ENCODE peak calls at places on chromosomes 1 and 21, in seven cellular contexts. Q is cardiac muscle cell, J is stomach, C is tibial artery, K is neural progenitor cell, T is HCT116, H is psoas muscle. L is an unnamed sample.

GRCh38 chr1:163361123-163361934 is 39.6 kb downstream of the NUF2 start:
- DNase-seq in T (peak; percentile 15), J (no peak), C (no peak), Q (peak; percentile 34), K (peak; percentile 48), H (no peak), L (no peak)

GRCh38 chr1:81670286-81670685 is 130.4 kb upstream of the ADGRL2 start:
- DNase-seq in C (peak; percentile 68), H (peak; percentile 25), Q (peak; percentile 97), T (no peak), K (no peak), J (peak; percentile 92), L (peak; percentile 79)

GRCh38 chr1:161766102-161766981 is at the start of gene ATF6:
- DNase-seq in Q (peak; percentile 96), J (peak; percentile 91), T (peak; percentile 92), K (peak; percentile 78), C (peak; percentile 93), H (peak; percentile 90), L (peak; percentile 90)

GRCh38 chr21:45086342-45086958 is 12.1 kb downstream of the ADARB1 start:
- DNase-seq in H (no peak), Q (no peak), K (no peak), C (no peak), T (no peak), J (no peak), L (no peak)

GRCh38 chr1:150696995-150697927 is at the start of gene GOLPH3L:
- DNase-seq in T (peak; percentile 99), J (peak; percentile 93), C (peak; percentile 96), H (peak; percentile 87), Q (peak; percentile 99), K (peak; percentile 97), L (peak; percentile 91)

GRCh38 chr21:33655591-33656221 is 13.4 kb downstream of the ITSN1 start:
- DNase-seq in H (no peak), T (peak; percentile 96), J (no peak), K (no peak), C (no peak), Q (peak; percentile 87), L (peak; percentile 37)

GRCh38 chr1:15168479-15168878 is 14.9 kb downstream of the TMEM51 start:
- DNase-seq in Q (peak; percentile 85), K (no peak), T (no peak), H (no peak), J (no peak), C (no peak), L (no peak)

GRCh38 chr1:47225430-47226100 is 6.5 kb downstream of the TAL1 start:
- DNase-seq in C (no peak), K (peak; percentile 76), Q (no peak), T (no peak), H (no peak), J (no peak), L (no peak)

GRCh38 chr1:201791051-201791774 is 37.7 kb upstream of the IPO9 start:
- DNase-seq in H (no peak), J (no peak), T (no peak), Q (peak; percentile 65), K (no peak), C (no peak), L (peak; percentile 27)

DNA sequence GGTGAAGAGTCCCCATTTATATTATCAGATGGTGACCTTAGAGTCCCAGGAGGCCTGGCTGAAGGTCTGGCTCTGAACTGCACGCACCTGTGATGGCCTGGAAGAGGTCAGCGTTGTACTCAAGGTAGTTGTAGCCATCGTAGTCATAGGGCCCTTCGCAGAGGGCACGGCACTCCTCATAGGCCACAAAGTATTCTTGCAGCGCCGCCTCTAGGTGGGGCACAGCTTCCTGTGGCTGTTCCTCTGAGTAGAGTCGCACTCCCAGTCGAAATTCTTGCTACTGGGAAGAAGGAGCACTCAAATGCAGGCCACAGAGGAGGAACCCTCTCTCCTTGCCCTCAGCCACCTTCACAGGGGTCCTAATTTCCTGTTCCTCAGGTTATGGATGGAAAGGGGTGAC is 7.7 kb downstream of the P3H1 start:
- DNase-seq in T (no peak), C (no peak), H (no peak), J (no peak), Q (no peak), K (peak; percentile 29), L (no peak)
- TF ChIP-seq CTCF in T (no peak), C (no peak), H (no peak), J (no peak), Q (no peak), K (no peak), L (no peak)

GRCh38 chr1:231419147-231419546 is 2.9 kb downstream of the EGLN1 start:
- DNase-seq in C (no peak), T (no peak), J (no peak), H (no peak), Q (no peak), K (no peak), L (no peak)
- H3K4me1 ChIP-seq in C (peaks cover 45% of the 10 kb centered on the region), T (peaks cover 18% of the 10 kb centered on the region), J (peaks cover 37% of the 10 kb centered on the region), H (peaks cover 45% of the 10 kb centered on the region), Q (peaks cover 46% of the 10 kb centered on the region), K (peaks cover 24% of the 10 kb centered on the region), L (peaks cover 26% of the 10 kb centered on the region)

GRCh38 chr1:54460346-54460745 is 54.2 kb upstream of the SSBP3 start:
- DNase-seq in Q (no peak), H (no peak), T (no peak), C (no peak), J (no peak), K (no peak), L (no peak)
- H3K4me3 ChIP-seq in Q (no peak overlapping the region), H (no peak overlapping the region), T (no peak overlapping the region), C (no peak overlapping the region), J (no peak overlapping the region), K (no peak overlapping the region), L (no peak overlapping the region)

GRCh38 chr1:87334351-87335174 is 5.9 kb downstream of the LMO4 start:
- DNase-seq in C (peak; percentile 22), K (peak; percentile 83), J (no peak), Q (no peak), T (no peak), H (peak; percentile 25), L (no peak)
- TF ChIP-seq CTCF in C (no peak), K (peak; percentile 49), J (no peak), Q (peak; percentile 12), T (no peak), H (no peak), L (no peak)

GRCh38 chr1:209375097-209375496 is 208.4 kb upstream of the CAMK1G start:
- DNase-seq in H (no peak), Q (no peak), J (no peak), C (no peak), T (no peak), K (no peak), L (no peak)
- H3K4me1 ChIP-seq in H (no peaks in the 10 kb centered on the region), Q (no peaks in the 10 kb centered on the region), J (no peaks in the 10 kb centered on the region), C (no peaks in the 10 kb centered on the region), T (no peaks in the 10 kb centered on the region), K (peaks cover 25% of the 10 kb centered on the region), L (no peaks in the 10 kb centered on the region)

GRCh38 chr1:56576880-56577858 is 2.2 kb downstream of the PLPP3 start:
- DNase-seq in J (no peak), T (peak; percentile 21), C (peak; percentile 37), K (peak; percentile 73), H (no peak), Q (peak; percentile 59), L (no peak)
- H3K4me3 ChIP-seq in J (peak overlapping the region; percentile 88), T (no peak overlapping the region), C (peak overlapping the region; percentile 96), K (peak overlapping the region; percentile 96), H (peak overlapping the region; percentile 90), Q (peak overlapping the region; percentile 84), L (peak overlapping the region; percentile 60)